ENCODE peak calls at places on chromosome 2, in five cellular contexts. C is AG08396, U is anterior cingulate cortex, B is HT1080, Q is IMR-90. L is an unnamed sample.

GRCh38 chr2:53964987-53965687 is 5.7 kb downstream of the PSME4 start:
- DNase-seq in U (no peak), C (no peak), B (no peak), Q (no peak), L (no peak)

GRCh38 chr2:236687296-236687955 is 117.8 kb downstream of the ACKR3 start:
- DNase-seq in Q (no peak), B (no peak), C (no peak), U (no peak), L (no peak)

GRCh38 chr2:3470856-3471737 is 48.2 kb downstream of the ADI1 start:
- DNase-seq in C (no peak), B (no peak), U (no peak), Q (no peak), L (peak)

GRCh38 chr2:199405241-199405640 is 52.5 kb downstream of the SATB2 start:
- DNase-seq in Q (peak), U (no peak), C (no peak), B (peak), L (no peak)

GRCh38 chr2:166573393-166573792 is 79.3 kb upstream of the SCN7A start:
- DNase-seq in U (no peak), B (peak), Q (peak), C (peak), L (peak)

GRCh38 chr2:51013060-51013746 is 18.7 kb downstream of the NRXN1 start:
- DNase-seq in C (no peak), Q (peak), U (no peak), B (no peak), L (no peak)

GRCh38 chr2:172215172-172215935 is 112.7 kb upstream of the DLX2 start:
- DNase-seq in C (no peak), Q (peak), U (no peak), B (no peak), L (no peak)

GRCh38 chr2:200077838-200078237 is 122.5 kb downstream of the MAIP1 start:
- DNase-seq in U (no peak), C (no peak), Q (peak), B (no peak), L (peak)

GRCh38 chr2:160294339-160294803 is 94.3 kb upstream of the ITGB6 start:
- DNase-seq in U (no peak), Q (peak), C (peak), B (peak), L (peak)

GRCh38 chr2:136118819-136119716 is 1.1 kb upstream of the CXCR4 start:
- DNase-seq in Q (no peak), B (no peak), C (peak), U (no peak), L (no peak)

GRCh38 chr2:73095910-73096309 is 16.8 kb downstream of the RAB11FIP5 start:
- DNase-seq in C (no peak), Q (no peak), U (no peak), B (no peak), L (no peak)

GRCh38 chr2:147636238-147636887 is 208.5 kb upstream of the ACVR2A start:
- DNase-seq in C (peak), U (no peak), B (peak), Q (peak), L (peak)

GRCh38 chr2:233469261-233470006 is 97.1 kb downstream of the USP40 start:
- DNase-seq in C (no peak), B (no peak), U (no peak), Q (no peak), L (no peak)

GRCh38 chr2:128449226-128450061 is 130.8 kb upstream of the HS6ST1 start:
- DNase-seq in C (no peak), B (no peak), Q (no peak), U (no peak), L (no peak)

L was measured in astrocyte.